ENCODE peak calls at places on chromosomes 1 and 21, in four cellular contexts. V, R, Y and S are unnamed samples.

GRCh38 chr1:232009741-232010140 is 383.2 kb downstream of the DISC1 start:
- DNase-seq in V (no peak), R (no peak), Y (no peak), S (no peak)

GRCh38 chr21:16534408-16535099 is 804.8 kb downstream of the USP25 start:
- DNase-seq in V (peak), R (peak), Y (peak), S (peak)

GRCh38 chr1:169624122-169624521 is 5.8 kb downstream of the SELP start:
- DNase-seq in V (no peak), R (no peak), Y (no peak), S (no peak)

GRCh38 chr1:233328661-233329498 is 1.4 kb downstream of the MAP3K21 start:
- DNase-seq in V (no peak), R (peak), Y (no peak), S (peak)

GRCh38 chr21:46120301-46121285 is 22.7 kb downstream of the COL6A2 start:
- DNase-seq in V (no peak), R (peak), Y (no peak), S (peak)

GRCh38 chr1:93629101-93630059 is 52.3 kb downstream of the BCAR3 start:
- DNase-seq in V (peak), R (peak), Y (peak), S (no peak)

GRCh38 chr1:179105393-179105792 is 23.5 kb downstream of the TOR3A start:
- DNase-seq in V (no peak), R (no peak), Y (no peak), S (no peak)

GRCh38 chr1:207944571-207944970 is 33.6 kb upstream of the CD34 start:
- DNase-seq in V (no peak), R (no peak), Y (no peak), S (no peak)

GRCh38 chr1:3373700-3374405 is 80.6 kb upstream of the ARHGEF16 start:
- DNase-seq in V (peak), R (no peak), Y (no peak), S (no peak)

GRCh38 chr1:214370585-214370984 is 89.6 kb downstream of the SMYD2 start:
- DNase-seq in V (no peak), R (no peak), Y (no peak), S (no peak)

GRCh38 chr1:234933475-234933874 is 195.2 kb downstream of the TOMM20 start:
- DNase-seq in V (peak), R (peak), Y (no peak), S (no peak)

GRCh38 chr21:38768385-38769071 is 37.2 kb upstream of the ETS2 start:
- DNase-seq in V (no peak), R (no peak), Y (no peak), S (no peak)

GRCh38 chr1:167687919-167688519 is 33.8 kb upstream of the MPZL1 start:
- DNase-seq in V (peak), R (peak), Y (peak), S (peak)

GRCh38 chr1:177286396-177286795 is 115.6 kb downstream of the BRINP2 start:
- DNase-seq in V (no peak), R (no peak), Y (no peak), S (no peak)

GRCh38 chr1:84916897-84917296 is 23.9 kb upstream of the LPAR3 start:
- DNase-seq in V (no peak), R (no peak), Y (no peak), S (no peak)
- H3K4me3 ChIP-seq in V (no peak), R (no peak), Y (no peak), S (no peak)

GRCh38 chr1:1069061-1069710 is 4.9 kb downstream of the RNF223 start:
- DNase-seq in V (no peak), R (peak), Y (peak), S (peak)

GRCh38 chr1:1068374-1069060 is 5.6 kb downstream of the RNF223 start:
- DNase-seq in V (no peak), R (peak), Y (no peak), S (no peak)

GRCh38 chr1:1066403-1067283 is 7.5 kb downstream of the RNF223 start:
- DNase-seq in V (no peak), R (no peak), Y (no peak), S (no peak)

GRCh38 chr1:1067284-1068076 is 6.6 kb downstream of the RNF223 start:
- DNase-seq in V (no peak), R (peak), Y (no peak), S (no peak)

GRCh38 chr1:1068077-1068373 is 6.1 kb downstream of the RNF223 start:
- DNase-seq in V (no peak), R (no peak), Y (no peak), S (no peak)
- H3K4me3 ChIP-seq in V (no peak), R (no peak), Y (no peak), S (no peak)

GRCh38 chr1:246587606-246588005 is 21.4 kb downstream of the CNST start:
- DNase-seq in V (no peak), R (no peak), Y (no peak), S (no peak)
- H3K4me3 ChIP-seq in V (no peak), R (no peak), Y (no peak), S (no peak)

GRCh38 chr1:248817065-248817464 is 8.7 kb downstream of the SH3BP5L start:
- DNase-seq in V (no peak), R (no peak), Y (no peak), S (no peak)
- H3K4me3 ChIP-seq in V (no peak), R (no peak), Y (no peak), S (no peak)

GRCh38 chr1:53518775-53519174 is 59.6 kb downstream of the DMRTB1 start:
- DNase-seq in V (no peak), R (no peak), Y (no peak), S (no peak)
- H3K4me3 ChIP-seq in V (no peak), R (no peak), Y (no peak), S (no peak)